ENCODE peak calls at places on chromosomes 12 and 14, in seven cellular contexts. V is uterus, B is cardiac muscle cell, L is RWPE1, W is PC-9, N is tibial artery, F is endothelial cell of umbilical vein. O is an unnamed sample.

GRCh38 chr12:55929306-55929791 is 1.6 kb upstream of the DGKA start:
- DNase-seq in V (no peak), B (no peak), L (no peak), W (no peak), N (no peak), F (no peak), O (peak; percentile 68)

GRCh38 chr14:58572092-58572853 is 65.5 kb upstream of the DACT1 start:
- DNase-seq in V (no peak), B (peak; percentile 35), L (no peak), W (no peak), N (no peak), F (no peak), O (no peak)

GRCh38 chr14:70642313-70643235 is 858 bp downstream of the TTC9 start:
- DNase-seq in V (no peak), B (peak; percentile 1), L (no peak), W (peak; percentile 26), N (no peak), F (peak; percentile 1), O (no peak)

GRCh38 chr12:131074221-131075083 is 120.7 kb downstream of the ADGRD1 start:
- DNase-seq in V (peak; percentile 36), B (peak; percentile 25), L (no peak), W (no peak), N (peak; percentile 25), F (no peak), O (no peak)

GRCh38 chr12:47881826-47882427 is 22.9 kb downstream of the VDR start:
- DNase-seq in V (peak; percentile 28), B (peak; percentile 99), L (peak; percentile 42), W (no peak), N (peak; percentile 75), F (no peak), O (no peak)

GRCh38 chr14:74018029-74018703 is 922 bp downstream of the ENTPD5 start:
- DNase-seq in V (no peak), B (peak; percentile 61), L (peak; percentile 83), W (no peak), N (no peak), F (peak; percentile 73), O (no peak)

GRCh38 chr12:71415336-71416231 is 24.0 kb upstream of the LGR5 start:
- DNase-seq in V (no peak), B (peak; percentile 67), L (peak; percentile 43), W (peak; percentile 14), N (no peak), F (peak; percentile 49), O (peak; percentile 7)

GRCh38 chr14:66070542-66071319 is 415.4 kb upstream of the CCDC196 start:
- DNase-seq in V (peak; percentile 24), B (peak; percentile 44), L (peak; percentile 41), W (peak; percentile 63), N (no peak), F (peak; percentile 39), O (peak; percentile 1)

GRCh38 chr12:109301643-109302176 is 7.4 kb downstream of the FOXN4 start:
- DNase-seq in V (no peak), B (no peak), L (no peak), W (no peak), N (no peak), F (no peak), O (no peak)

GRCh38 chr14:68359862-68360552 is 432.9 kb downstream of the ZFP36L1 start:
- DNase-seq in V (peak; percentile 59), B (peak; percentile 41), L (peak; percentile 34), W (peak; percentile 37), N (peak; percentile 58), F (no peak), O (peak; percentile 8)

GRCh38 chr12:106673151-106673550 is 90.3 kb downstream of the RFX4 start:
- DNase-seq in V (no peak), B (peak; percentile 19), L (no peak), W (no peak), N (no peak), F (no peak), O (no peak)

GRCh38 chr12:28998662-28999120 is 150.4 kb upstream of the FAR2 start:
- DNase-seq in V (no peak), B (peak; percentile 68), L (peak; percentile 34), W (peak; percentile 35), N (no peak), F (peak; percentile 56), O (no peak)

GRCh38 chr14:95564060-95564459 is 29.2 kb downstream of the GLRX5 start:
- DNase-seq in V (peak; percentile 35), B (peak; percentile 33), L (no peak), W (no peak), N (no peak), F (no peak), O (no peak)

DNA sequence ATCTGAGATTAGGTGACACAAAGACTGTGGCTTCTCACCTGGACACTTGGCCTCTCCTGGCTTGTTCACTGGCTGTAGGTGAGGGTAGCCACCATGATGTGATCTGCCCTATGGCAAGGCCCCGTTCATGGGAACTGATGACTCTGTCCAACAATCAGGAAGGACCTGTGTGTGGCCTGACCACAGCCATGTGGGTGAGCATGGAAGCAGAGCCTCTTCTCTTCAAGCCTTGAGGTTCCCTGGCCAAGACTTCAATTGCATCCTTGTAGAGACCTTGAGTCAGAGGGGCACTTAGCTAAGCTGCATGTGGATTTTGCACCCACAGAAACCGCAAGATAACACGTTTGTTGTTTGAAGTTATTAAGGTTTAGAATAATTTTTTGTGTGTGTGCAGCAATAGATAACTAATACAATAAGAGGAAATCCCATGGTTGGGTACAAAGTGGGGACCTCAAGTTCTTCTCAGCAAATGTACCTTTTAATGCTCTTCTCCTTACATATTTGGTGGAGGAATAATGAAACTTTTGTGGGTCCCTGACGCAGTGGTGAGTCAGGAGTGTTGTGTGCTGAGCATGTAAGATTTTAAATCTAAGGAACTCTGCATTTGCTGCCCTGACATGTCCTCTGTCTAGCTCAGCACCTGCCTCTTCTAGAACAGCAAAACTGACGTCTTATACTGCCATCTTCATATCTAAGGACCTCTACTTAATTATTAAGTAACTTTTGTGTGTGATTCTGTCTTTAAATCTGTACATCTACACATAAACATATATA is 27.5 kb upstream of the PLEKHG7 start:
- DNase-seq in V (no peak), B (no peak), L (peak; percentile 41), W (no peak), N (no peak), F (no peak), O (no peak)
- TF ChIP-seq CTCF in V (no peak), B (no peak), L (no peak), W (no peak), N (no peak), F (no peak), O (no peak)

GRCh38 chr14:54600685-54601084 is 33.8 kb downstream of the SAMD4A start:
- DNase-seq in V (no peak), B (peak; percentile 51), L (no peak), W (no peak), N (no peak), F (no peak), O (no peak)

GRCh38 chr14:54594531-54594930 is 27.6 kb downstream of the SAMD4A start:
- DNase-seq in V (no peak), B (no peak), L (no peak), W (no peak), N (no peak), F (no peak), O (no peak)

GRCh38 chr14:54597795-54598443 is 31.0 kb downstream of the SAMD4A start:
- DNase-seq in V (no peak), B (peak; percentile 28), L (no peak), W (no peak), N (no peak), F (peak; percentile 54), O (no peak)

GRCh38 chr14:54603362-54603761 is 36.4 kb downstream of the SAMD4A start:
- DNase-seq in V (no peak), B (peak; percentile 59), L (peak; percentile 64), W (peak; percentile 0), N (no peak), F (peak; percentile 48), O (no peak)

DNA sequence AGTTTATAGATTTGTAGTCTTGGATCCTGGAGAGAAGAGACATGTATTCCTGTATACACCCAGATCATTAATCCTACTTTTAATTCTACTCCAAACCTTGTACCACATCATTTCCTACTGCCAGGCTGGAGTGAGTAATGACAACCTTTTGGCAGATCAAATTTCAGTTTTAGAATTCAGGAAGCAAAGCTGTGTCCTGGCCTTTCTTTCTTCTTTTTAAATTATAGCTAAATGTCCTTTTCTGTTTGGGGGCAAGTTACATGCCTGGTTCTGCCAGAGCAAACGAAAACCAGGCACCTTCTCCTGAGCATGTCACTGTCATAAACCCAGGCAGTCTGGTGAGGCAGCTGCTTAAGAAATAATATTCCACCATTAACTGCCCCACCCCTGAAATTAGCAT is 33.0 kb downstream of the SAMD4A start:
- DNase-seq in V (no peak), B (no peak), L (no peak), W (peak; percentile 1), N (no peak), F (peak; percentile 76), O (no peak)
- H3K27ac ChIP-seq in V (peak overlapping the region; percentile 1), B (peak overlapping the region; percentile 46), L (no peak overlapping the region), W (peak overlapping the region; percentile 1), N (no peak overlapping the region), F (peak overlapping the region; percentile 65), O (no peak overlapping the region)

DNA sequence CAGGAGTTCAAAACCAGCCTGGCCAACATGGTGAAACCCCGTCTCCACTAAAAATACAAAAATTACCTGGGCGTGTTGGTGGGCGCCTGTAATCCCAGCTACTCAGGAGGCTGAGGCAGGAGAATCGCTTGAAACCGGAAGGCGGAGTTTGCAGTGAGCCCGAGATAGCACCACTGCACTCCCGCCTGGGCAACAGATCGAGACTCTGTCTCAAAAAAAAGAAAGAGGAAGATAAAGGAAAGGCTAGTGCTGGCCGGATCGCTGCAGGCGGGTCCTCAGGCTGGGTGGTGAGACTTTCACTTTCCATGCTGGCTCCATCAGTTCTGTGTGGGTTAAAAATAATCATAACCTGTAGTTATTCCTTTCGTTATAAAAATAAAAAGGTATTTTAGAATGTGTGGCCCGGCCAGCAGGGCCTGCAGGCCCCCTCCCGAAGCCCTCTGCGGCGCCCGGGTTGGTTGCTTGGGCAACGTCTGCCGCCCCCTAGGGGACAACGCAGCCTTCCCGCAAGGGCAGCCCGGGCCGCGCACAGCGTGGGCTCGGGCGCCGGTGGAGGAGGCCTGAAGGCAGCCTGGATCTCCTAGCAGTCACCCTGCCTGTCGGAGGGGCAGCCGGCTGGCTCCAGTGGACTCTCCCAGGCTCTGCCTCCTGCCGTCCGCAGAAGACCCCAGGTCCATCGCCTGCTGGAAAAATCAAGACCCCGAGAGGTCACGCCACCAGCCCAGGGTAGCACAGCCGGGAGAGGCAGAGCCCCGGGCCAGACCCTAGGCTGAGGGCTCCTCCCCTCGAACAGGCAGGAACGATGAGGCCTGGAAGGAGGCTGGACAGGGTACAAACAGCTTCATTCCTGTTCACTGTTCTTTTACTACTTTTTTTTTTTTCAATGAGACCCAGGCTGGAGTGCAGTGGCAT is 5.0 kb upstream of the SLC25A47 start:
- DNase-seq in V (peak; percentile 76), B (peak; percentile 80), L (no peak), W (no peak), N (peak; percentile 64), F (peak; percentile 70), O (peak; percentile 68)
- TF ChIP-seq CTCF in V (peak; percentile 93), B (peak; percentile 90), L (peak; percentile 37), W (peak; percentile 25), N (peak; percentile 87), F (peak; percentile 95), O (peak; percentile 52)

DNA sequence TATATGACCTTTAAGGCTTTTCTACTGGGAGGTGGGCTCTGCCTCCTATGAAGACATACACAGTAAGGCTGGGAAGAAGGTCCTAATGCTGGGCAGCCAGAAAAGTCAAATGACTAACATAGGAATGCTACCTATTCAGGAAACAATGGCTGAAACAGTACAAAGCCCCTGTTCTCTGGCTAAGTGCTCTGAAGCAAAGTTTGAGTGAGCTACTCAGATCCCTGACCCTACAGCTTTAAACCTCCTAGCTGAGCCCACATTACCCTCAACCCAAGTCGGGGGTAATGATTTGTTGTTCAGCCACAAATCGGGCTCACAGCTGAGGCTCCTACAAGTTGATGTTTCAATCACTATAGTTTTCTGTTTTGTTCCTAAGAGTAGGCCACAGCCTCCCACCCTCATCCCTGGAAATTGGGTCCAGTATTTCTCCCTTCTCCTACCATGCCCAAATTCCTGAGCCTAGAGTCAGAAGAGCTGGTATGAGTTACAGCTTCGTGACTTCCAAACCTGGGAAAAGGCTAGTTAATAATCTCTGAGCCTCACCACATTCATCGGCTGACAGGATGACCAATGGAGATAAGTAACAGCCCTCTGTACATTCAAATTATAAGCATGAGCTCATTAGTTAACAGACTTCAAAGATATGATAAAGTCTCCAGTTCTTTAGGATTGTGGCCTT is 46.5 kb downstream of the BTBD7 start:
- DNase-seq in V (no peak), B (peak; percentile 34), L (no peak), W (no peak), N (no peak), F (no peak), O (no peak)
- H3K27ac ChIP-seq in V (no peak overlapping the region), B (no peak overlapping the region), L (no peak overlapping the region), W (no peak overlapping the region), N (no peak overlapping the region), F (no peak overlapping the region), O (no peak overlapping the region)

O was measured in HL-60.